ENCODE peak calls at places on chromosomes 11 and 22, in ten cellular contexts. D is HCT116, M is endothelial cell of umbilical vein, P is spleen, I is breast epithelium, K is sigmoid colon, V is stomach, C is transverse colon, A is upper lobe of left lung, T is HepG2. U is an unnamed sample.

GRCh38 chr11:93936416-93936815 is 84.7 kb upstream of the HEPHL1 start:
- DNase-seq in D (no peak), M (no peak), P (no peak), I (no peak), K (no peak), V (no peak), C (no peak), A (no peak), T (no peak), U (no peak)

GRCh38 chr11:13012037-13012693 is 3.0 kb downstream of the RASSF10 start:
- DNase-seq in D (no peak), M (no peak), P (no peak), I (no peak), K (no peak), V (peak), C (no peak), A (peak), T (peak), U (no peak)

GRCh38 chr11:870127-870413 is 27.4 kb downstream of the TSPAN4 start:
- DNase-seq in D (no peak), M (no peak), P (no peak), I (no peak), K (no peak), V (no peak), C (no peak), A (no peak), T (peak), U (no peak)

GRCh38 chr11:44943118-44943517 is 7.6 kb downstream of the TP53I11 start:
- DNase-seq in D (no peak), M (peak), P (peak), I (no peak), K (no peak), V (peak), C (peak), A (peak), T (no peak), U (no peak)

GRCh38 chr11:69319255-69320106 is 25.5 kb downstream of the MYEOV start:
- DNase-seq in D (no peak), M (no peak), P (peak), I (no peak), K (peak), V (no peak), C (no peak), A (no peak), T (no peak), U (no peak)

GRCh38 chr11:61793084-61793828 is 545 bp downstream of the FEN1 start:
- DNase-seq in D (no peak), M (no peak), P (peak), I (no peak), K (no peak), V (no peak), C (no peak), A (no peak), T (peak), U (no peak)

GRCh38 chr11:61516191-61516590 is 7.6 kb downstream of the LRRC10B start:
- DNase-seq in D (no peak), M (no peak), P (no peak), I (no peak), K (no peak), V (no peak), C (no peak), A (no peak), T (no peak), U (no peak)

GRCh38 chr22:29702025-29702930 is 17.5 kb upstream of the CABP7 start:
- DNase-seq in D (no peak), M (no peak), P (no peak), I (no peak), K (no peak), V (no peak), C (peak), A (no peak), T (no peak), U (no peak)

GRCh38 chr22:50039669-50040458 is 18.2 kb downstream of the TTLL8 start:
- DNase-seq in D (no peak), M (no peak), P (peak), I (no peak), K (peak), V (no peak), C (no peak), A (no peak), T (no peak), U (no peak)

GRCh38 chr11:68841718-68842426 is at the start of gene CPT1A:
- DNase-seq in D (no peak), M (peak), P (peak), I (peak), K (peak), V (peak), C (peak), A (peak), T (no peak), U (peak)

GRCh38 chr22:41922336-41922735 is 4.3 kb downstream of the TNFRSF13C start:
- DNase-seq in D (no peak), M (no peak), P (peak), I (no peak), K (no peak), V (no peak), C (no peak), A (no peak), T (no peak), U (no peak)

GRCh38 chr11:67468509-67468834 is 579 bp downstream of the TMEM134 start:
- DNase-seq in D (no peak), M (no peak), P (no peak), I (peak), K (no peak), V (no peak), C (no peak), A (no peak), T (no peak), U (no peak)

GRCh38 chr11:77411717-77412441 is 62.0 kb downstream of the PAK1 start:
- DNase-seq in D (peak), M (peak), P (peak), I (peak), K (peak), V (peak), C (peak), A (peak), T (no peak), U (peak)
- TF ChIP-seq POLR2A in D (no peak), M (peak), P (no peak), I (no peak), K (peak), V (no peak), C (peak), A (no peak), T (no peak), U (peak)

GRCh38 chr11:113805640-113806039 is 26.0 kb downstream of the CLDN25 start:
- DNase-seq in D (no peak), M (no peak), P (no peak), I (no peak), K (no peak), V (no peak), C (no peak), A (no peak), T (no peak), U (no peak)
- TF ChIP-seq POLR2AphosphoS5 in D (no peak), M (no peak), P (no peak), I (no peak), K (no peak), V (no peak), C (no peak), A (no peak), T (no peak), U (no peak)

DNA sequence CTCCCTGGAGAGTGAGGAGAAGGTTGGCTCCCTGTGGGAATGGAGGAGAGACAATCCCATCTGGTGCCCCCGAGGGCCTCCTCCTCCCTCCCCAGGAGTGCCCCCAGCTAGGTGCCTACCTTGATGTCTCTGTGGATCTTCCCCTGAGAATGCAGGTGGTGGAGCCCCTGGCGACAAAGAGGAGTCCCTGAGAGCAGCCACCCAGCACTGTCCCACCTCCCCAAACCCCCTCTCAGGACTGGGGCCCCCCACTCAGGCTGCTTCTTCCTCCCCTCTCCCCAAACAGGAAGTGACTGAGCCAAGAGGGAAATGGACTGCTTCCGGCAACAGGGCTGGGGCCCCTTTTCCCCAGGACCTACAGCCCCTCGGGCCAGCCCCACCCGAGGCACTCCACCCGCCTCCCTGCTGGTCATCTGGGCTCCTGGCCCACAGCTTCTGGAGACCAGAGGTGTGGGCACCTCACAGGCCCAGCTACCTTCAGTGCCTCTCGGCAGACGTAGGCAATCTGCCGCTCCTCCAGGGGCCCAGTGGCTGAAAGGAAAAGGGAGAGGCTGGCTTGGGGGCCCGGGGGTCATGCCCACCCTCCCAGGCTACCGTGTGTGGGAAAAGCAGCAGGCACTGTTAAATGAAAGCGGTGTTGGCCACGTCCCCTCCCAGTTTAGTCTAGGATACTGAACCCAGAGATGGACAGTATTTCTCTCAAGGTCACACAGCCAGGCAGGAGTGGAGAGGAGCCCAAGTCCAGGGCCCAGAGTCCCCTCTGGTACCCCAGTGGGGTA is 1.2 kb downstream of the MAP4K2 start:
- DNase-seq in D (no peak), M (peak), P (peak), I (no peak), K (peak), V (no peak), C (no peak), A (no peak), T (no peak), U (no peak)
- TF ChIP-seq POLR2A in D (no peak), M (peak), P (no peak), I (no peak), K (no peak), V (no peak), C (no peak), A (no peak), T (no peak), U (no peak)

GRCh38 chr22:47617186-47617585 is 854.7 kb downstream of the TBC1D22A start:
- DNase-seq in D (no peak), M (no peak), P (no peak), I (no peak), K (no peak), V (no peak), C (no peak), A (no peak), T (no peak), U (no peak)

GRCh38 chr22:47618180-47618579 is 855.7 kb downstream of the TBC1D22A start:
- DNase-seq in D (no peak), M (no peak), P (peak), I (no peak), K (peak), V (peak), C (no peak), A (no peak), T (no peak), U (no peak)

GRCh38 chr22:47620391-47620790 is 857.9 kb downstream of the TBC1D22A start:
- DNase-seq in D (no peak), M (no peak), P (peak), I (no peak), K (peak), V (peak), C (no peak), A (no peak), T (no peak), U (no peak)

GRCh38 chr22:47619631-47620030 is 857.2 kb downstream of the TBC1D22A start:
- DNase-seq in D (no peak), M (no peak), P (peak), I (no peak), K (peak), V (peak), C (no peak), A (no peak), T (no peak), U (no peak)

GRCh38 chr22:47618611-47619010 is 856.2 kb downstream of the TBC1D22A start:
- DNase-seq in D (no peak), M (no peak), P (peak), I (no peak), K (no peak), V (no peak), C (no peak), A (no peak), T (no peak), U (no peak)
- TF ChIP-seq POLR2AphosphoS5 in D (no peak), M (no peak), P (no peak), I (no peak), K (no peak), V (no peak), C (no peak), A (no peak), T (no peak), U (no peak)

GRCh38 chr22:17773606-17774205 is 563 bp downstream of the BID start:
- DNase-seq in D (no peak), M (peak), P (peak), I (no peak), K (peak), V (peak), C (peak), A (no peak), T (peak), U (peak)

GRCh38 chr22:17772963-17773605 is 1.2 kb downstream of the BID start:
- DNase-seq in D (no peak), M (no peak), P (peak), I (no peak), K (peak), V (no peak), C (no peak), A (peak), T (no peak), U (no peak)

GRCh38 chr22:17774928-17775675 is 833 bp upstream of the BID start:
- DNase-seq in D (no peak), M (no peak), P (no peak), I (no peak), K (no peak), V (no peak), C (no peak), A (no peak), T (no peak), U (no peak)

GRCh38 chr22:17775781-17776470 is 1.7 kb upstream of the BID start:
- DNase-seq in D (no peak), M (no peak), P (no peak), I (no peak), K (no peak), V (no peak), C (no peak), A (no peak), T (no peak), U (no peak)

GRCh38 chr22:17774206-17774927 is at the start of gene BID:
- DNase-seq in D (no peak), M (peak), P (peak), I (no peak), K (no peak), V (peak), C (peak), A (peak), T (no peak), U (peak)
- TF ChIP-seq POLR2A in D (peak), M (peak), P (no peak), I (no peak), K (no peak), V (no peak), C (no peak), A (no peak), T (no peak), U (peak)

GRCh38 chr11:9613118-9613829 is 39.8 kb downstream of the WEE1 start:
- DNase-seq in D (peak), M (peak), P (peak), I (peak), K (peak), V (peak), C (peak), A (peak), T (peak), U (peak)
- TF ChIP-seq POLR2AphosphoS5 in D (peak), M (peak), P (peak), I (peak), K (peak), V (peak), C (peak), A (peak), T (peak), U (peak)

DNA sequence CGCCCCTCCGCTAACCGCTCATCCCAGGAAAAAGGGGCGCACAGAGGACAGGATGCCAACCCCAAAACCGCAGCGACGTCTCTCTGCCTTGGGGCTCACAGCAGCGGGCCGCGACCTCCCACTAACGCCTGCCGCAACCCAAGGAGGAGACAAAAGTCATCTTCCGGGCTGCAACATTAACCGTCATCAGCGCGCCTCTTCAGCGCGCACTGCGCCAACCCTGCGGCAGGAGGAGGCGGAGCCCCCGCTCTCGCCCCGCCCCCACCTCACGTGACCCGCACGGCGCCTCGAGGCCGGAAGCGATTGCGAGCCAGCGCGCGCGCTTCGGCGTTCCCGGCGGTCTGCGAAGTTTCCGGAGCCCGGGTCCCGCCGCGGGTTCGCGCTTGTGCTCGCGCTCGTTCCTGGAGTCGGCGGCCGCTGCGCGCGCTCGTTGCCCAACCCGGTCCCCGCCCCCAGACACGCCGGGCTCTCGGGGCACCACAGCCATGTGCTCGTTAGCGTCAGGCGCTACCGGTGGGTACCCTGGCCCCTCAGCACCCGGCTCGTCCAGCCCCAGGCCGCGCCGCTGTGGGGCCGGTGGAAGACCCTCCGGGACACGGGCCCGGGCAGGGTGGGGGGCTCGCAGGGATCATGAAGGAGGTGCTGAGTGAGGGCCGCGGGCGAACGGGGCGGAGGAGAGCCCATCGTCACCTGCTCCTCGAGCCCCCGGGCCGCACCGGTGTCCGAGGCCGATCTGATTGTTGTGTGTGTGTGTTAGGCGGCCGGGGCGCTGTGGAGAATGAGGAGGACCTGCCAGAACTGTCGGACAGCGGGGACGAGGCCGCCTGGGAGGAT is at the start of gene PRMT3:
- DNase-seq in D (peak), M (peak), P (peak), I (peak), K (peak), V (peak), C (peak), A (peak), T (peak), U (peak)
- TF ChIP-seq POLR2A in D (peak), M (peak), P (peak), I (no peak), K (peak), V (peak), C (peak), A (no peak), T (peak), U (peak)